ENCODE peak calls at places on chromosomes 13 and 19, in four cellular contexts. D is naive thymus-derived CD4-positive, alpha-beta T cell; K is breast epithelium; Y is CD4-positive, alpha-beta memory T cell. J is an unnamed sample. For H3K4me1, the result is how much of the 10 kb centered on the place peaks cover.

GRCh38 chr13:48559638-48560320 is 26.9 kb upstream of the RCBTB2 start:
- DNase-seq in K (no peak), Y (no peak), D (no peak), J (no peak)

GRCh38 chr19:27676877-27677276 is 1536.1 kb downstream of the UQCRFS1 start:
- DNase-seq in K (no peak), D (no peak), Y (no peak), J (peak)

GRCh38 chr19:53132231-53132991 is at the start of gene ZNF415:
- DNase-seq in D (peak), Y (no peak), K (peak), J (peak)

GRCh38 chr19:55284405-55285058 is 735 bp downstream of the BRSK1 start:
- DNase-seq in Y (no peak), D (no peak), K (no peak), J (no peak)

GRCh38 chr19:46674416-46675178 is 13.6 kb upstream of the DACT3 start:
- DNase-seq in Y (no peak), D (no peak), K (no peak), J (no peak)

GRCh38 chr19:45824041-45824471 is 8.9 kb upstream of the RSPH6A start:
- DNase-seq in D (no peak), K (peak), Y (no peak), J (no peak)

GRCh38 chr13:30196025-30196424 is 111.3 kb downstream of the KATNAL1 start:
- DNase-seq in D (no peak), Y (no peak), K (no peak), J (no peak)

GRCh38 chr19:50508850-50509190 is 2.2 kb downstream of the JOSD2 start:
- DNase-seq in D (no peak), K (no peak), Y (no peak), J (no peak)

GRCh38 chr13:21531475-21531874 is 72.4 kb upstream of the ZDHHC20 start:
- DNase-seq in Y (no peak), K (no peak), D (no peak), J (no peak)

GRCh38 chr19:41309225-41310030 is 544 bp upstream of the CCDC97 start:
- DNase-seq in K (no peak), Y (no peak), D (no peak), J (no peak)

GRCh38 chr13:114124921-114125320 is 7.5 kb downstream of the RASA3 start:
- DNase-seq in K (no peak), Y (peak), D (peak), J (no peak)

GRCh38 chr13:27562457-27562856 is 57.9 kb downstream of the LNX2 start:
- DNase-seq in K (no peak), Y (no peak), D (no peak), J (no peak)

GRCh38 chr13:42066542-42066941 is 18.1 kb downstream of the DGKH start:
- DNase-seq in Y (no peak), D (no peak), K (no peak), J (no peak)

GRCh38 chr13:109840201-109840892 is 54.0 kb upstream of the IRS2 start:
- DNase-seq in D (no peak), K (no peak), Y (no peak), J (no peak)

GRCh38 chr13:112651306-112651705 is 38.5 kb upstream of the ATP11A start:
- DNase-seq in K (no peak), D (no peak), Y (no peak), J (no peak)

GRCh38 chr19:1672038-1672768 is 19.8 kb upstream of the TCF3 start:
- DNase-seq in D (no peak), Y (peak), K (no peak), J (peak)

GRCh38 chr19:55300821-55301458 is 17.1 kb downstream of the BRSK1 start:
- DNase-seq in Y (no peak), K (no peak), D (no peak), J (no peak)

GRCh38 chr13:36979361-36980040 is 19.6 kb downstream of the ALG5 start:
- DNase-seq in Y (no peak), D (no peak), K (no peak), J (no peak)

GRCh38 chr13:33175991-33176390 is 109.6 kb downstream of the STARD13 start:
- DNase-seq in K (no peak), Y (no peak), D (no peak), J (no peak)

GRCh38 chr13:67416047-67416925 is 186.2 kb upstream of the PCDH9 start:
- DNase-seq in K (no peak), D (no peak), Y (no peak), J (no peak)

GRCh38 chr19:33532859-33533455 is 11.4 kb upstream of the PEPD start:
- DNase-seq in D (no peak), Y (no peak), K (no peak), J (no peak)

GRCh38 chr13:77779461-77780272 is 82.2 kb downstream of the SLAIN1 start:
- DNase-seq in Y (peak), D (no peak), K (no peak), J (no peak)

GRCh38 chr13:74026753-74027152 is 107.5 kb downstream of the KLF12 start:
- DNase-seq in K (no peak), Y (peak), D (peak), J (no peak)

GRCh38 chr13:77345150-77345780 is 18.4 kb upstream of the MYCBP2 start:
- DNase-seq in K (no peak), Y (peak), D (no peak), J (no peak)

GRCh38 chr13:113918981-113919646 is 54.8 kb downstream of the C13orf46 start:
- DNase-seq in K (peak), D (no peak), Y (no peak), J (no peak)

GRCh38 chr13:101751488-101751887 is 299.0 kb downstream of the ITGBL1 start:
- DNase-seq in D (no peak), K (no peak), Y (no peak), J (no peak)

GRCh38 chr13:24511824-24512207 is 762 bp downstream of the PARP4 start:
- DNase-seq in Y (no peak), K (no peak), D (no peak), J (no peak)

GRCh38 chr13:113937073-113937472 is 36.8 kb downstream of the C13orf46 start:
- DNase-seq in D (no peak), Y (no peak), K (no peak), J (no peak)

GRCh38 chr13:45783346-45784043 is 68.1 kb downstream of the SIAH3 start:
- DNase-seq in D (no peak), K (no peak), Y (no peak), J (no peak)

GRCh38 chr19:41940443-41941409 is 12.5 kb upstream of the ERFL start:
- DNase-seq in D (no peak), Y (no peak), K (no peak), J (no peak)

GRCh38 chr19:18456279-18456678 is 18.3 kb upstream of the ISYNA1 start:
- DNase-seq in D (no peak), K (no peak), Y (no peak), J (no peak)
- H3K4me1 ChIP-seq in D (under half), K (under half), Y (under half), J (under half)

GRCh38 chr19:10027158-10027997 is 14.1 kb downstream of the RDH8 start:
- DNase-seq in Y (peak), D (peak), K (peak), J (peak)
- H3K4me3 ChIP-seq in Y (no peak), D (no peak), K (no peak), J (no peak)

GRCh38 chr19:11018743-11019142 is 57.9 kb downstream of the SMARCA4 start:
- DNase-seq in Y (no peak), K (peak), D (no peak), J (no peak)
- H3K4me1 ChIP-seq in Y (under half), K (under half), D (under half), J (under half)

GRCh38 chr13:91134773-91135124 is 212.7 kb upstream of the MIR17HG start:
- DNase-seq in D (no peak), K (no peak), Y (no peak), J (no peak)

GRCh38 chr13:91132381-91132780 is 215.1 kb upstream of the MIR17HG start:
- DNase-seq in K (no peak), Y (no peak), D (no peak), J (no peak)

GRCh38 chr13:91133941-91134772 is 213.3 kb upstream of the MIR17HG start:
- DNase-seq in Y (peak), K (peak), D (no peak), J (no peak)

GRCh38 chr13:91135376-91135775 is 212.1 kb upstream of the MIR17HG start:
- DNase-seq in D (no peak), K (no peak), Y (no peak), J (no peak)

DNA sequence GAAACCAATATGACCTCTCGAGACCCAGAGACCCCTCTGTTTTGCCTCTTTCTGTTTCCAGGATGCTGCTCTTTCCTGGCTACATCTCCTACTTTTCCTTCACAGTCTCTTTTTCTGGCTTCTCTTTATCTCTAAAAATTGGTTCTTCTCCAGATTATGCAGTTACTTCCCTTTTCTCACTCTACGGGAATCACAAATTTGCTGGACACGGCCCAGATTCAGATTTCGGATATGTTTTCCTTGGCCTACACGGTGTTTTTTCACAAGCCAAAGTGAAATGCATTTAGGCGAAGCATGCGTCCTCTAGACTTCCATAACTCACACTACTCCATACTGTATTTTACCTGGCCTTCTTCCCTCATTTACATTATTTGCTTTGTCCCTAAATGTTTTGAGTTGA is 214.7 kb upstream of the MIR17HG start:
- DNase-seq in D (no peak), K (no peak), Y (no peak), J (no peak)
- H3K4me3 ChIP-seq in D (no peak), K (no peak), Y (no peak), J (no peak)

DNA sequence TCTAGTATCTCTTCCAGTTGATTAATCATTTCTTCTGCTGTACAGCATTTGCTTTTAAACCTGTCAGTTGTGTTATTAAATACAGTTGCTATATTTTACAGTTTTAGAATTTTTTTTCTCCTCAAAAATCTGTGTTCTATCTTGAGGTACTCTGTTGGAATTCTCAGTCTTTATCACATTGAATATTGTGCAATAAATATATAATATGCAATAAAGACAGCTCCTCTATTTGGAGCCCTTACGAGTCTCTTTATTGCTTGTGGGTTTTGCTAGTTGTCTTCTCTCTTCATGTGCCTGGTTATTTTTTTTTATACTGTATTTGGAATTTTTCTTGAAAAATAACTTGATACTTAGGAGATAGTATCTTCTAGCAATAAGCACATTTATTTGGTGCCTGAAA is 51.7 kb downstream of the CDK8 start:
- DNase-seq in K (no peak), Y (no peak), D (no peak), J (no peak)
- H3K4me1 ChIP-seq in K (under half), Y (under half), D (under half), J (under half)